ENCODE peak calls at places on chromosome 21, in four cellular contexts. One of them, this sample, is unnamed.

GRCh38 chr21:46545363-46545762 is 59.5 kb downstream of the S100B start:
- DNase-seq in adrenal gland: no peak
- DNase-seq in SK-N-SH: no peak
- DNase-seq in neural crest cell: no peak
- DNase-seq in this sample: no peak

GRCh38 chr21:32520885-32521735 is 64.2 kb downstream of the TCP10L start:
- DNase-seq in adrenal gland: peak
- DNase-seq in SK-N-SH: peak
- DNase-seq in neural crest cell: no peak
- DNase-seq in this sample: peak

GRCh38 chr21:40227111-40227510 is 359.9 kb downstream of the PCP4 start:
- DNase-seq in adrenal gland: no peak
- DNase-seq in SK-N-SH: no peak
- DNase-seq in neural crest cell: no peak
- DNase-seq in this sample: no peak

GRCh38 chr21:35138665-35139381 is 89.7 kb upstream of the RUNX1 start:
- DNase-seq in adrenal gland: no peak
- DNase-seq in SK-N-SH: no peak
- DNase-seq in neural crest cell: no peak
- DNase-seq in this sample: no peak

GRCh38 chr21:44987301-44987885 is 47.6 kb downstream of the SLX9 start:
- DNase-seq in adrenal gland: no peak
- DNase-seq in SK-N-SH: no peak
- DNase-seq in neural crest cell: no peak
- DNase-seq in this sample: peak

GRCh38 chr21:38486705-38487104 is 11.6 kb downstream of the ERG start:
- DNase-seq in adrenal gland: no peak
- DNase-seq in SK-N-SH: no peak
- DNase-seq in neural crest cell: no peak
- DNase-seq in this sample: no peak

GRCh38 chr21:34630536-34631143 is 15.7 kb upstream of the RCAN1 start:
- DNase-seq in adrenal gland: peak
- DNase-seq in SK-N-SH: peak
- DNase-seq in neural crest cell: peak
- DNase-seq in this sample: no peak

GRCh38 chr21:37793660-37794059 is 122.6 kb downstream of the KCNJ6 start:
- DNase-seq in adrenal gland: no peak
- DNase-seq in SK-N-SH: no peak
- DNase-seq in neural crest cell: no peak
- DNase-seq in this sample: no peak

GRCh38 chr21:46117586-46118304 is 19.8 kb downstream of the COL6A2 start:
- DNase-seq in adrenal gland: peak
- DNase-seq in SK-N-SH: peak
- DNase-seq in neural crest cell: no peak
- DNase-seq in this sample: peak

GRCh38 chr21:45974073-45975016 is 7.2 kb upstream of the COL6A1 start:
- DNase-seq in adrenal gland: no peak
- DNase-seq in SK-N-SH: peak
- DNase-seq in neural crest cell: no peak
- DNase-seq in this sample: peak

GRCh38 chr21:46189959-46190490 is 5.8 kb upstream of the SPATC1L start:
- DNase-seq in adrenal gland: no peak
- DNase-seq in SK-N-SH: no peak
- DNase-seq in neural crest cell: no peak
- DNase-seq in this sample: no peak

GRCh38 chr21:27219068-27219467 is 252.2 kb upstream of the ADAMTS5 start:
- DNase-seq in adrenal gland: no peak
- DNase-seq in SK-N-SH: no peak
- DNase-seq in neural crest cell: no peak
- DNase-seq in this sample: no peak

GRCh38 chr21:41429305-41429704 is 3.3 kb downstream of the MX1 start:
- DNase-seq in adrenal gland: no peak
- DNase-seq in SK-N-SH: no peak
- DNase-seq in neural crest cell: no peak
- DNase-seq in this sample: no peak

GRCh38 chr21:37915941-37916794 is at the start of gene KCNJ6:
- DNase-seq in adrenal gland: peak
- DNase-seq in SK-N-SH: peak
- DNase-seq in neural crest cell: peak
- DNase-seq in this sample: peak

GRCh38 chr21:17780539-17780938 is 38.6 kb downstream of the C21orf91 start:
- DNase-seq in adrenal gland: no peak
- DNase-seq in SK-N-SH: no peak
- DNase-seq in neural crest cell: no peak
- DNase-seq in this sample: no peak

GRCh38 chr21:26715878-26716506 is 129.2 kb downstream of the ADAMTS1 start:
- DNase-seq in adrenal gland: peak
- DNase-seq in SK-N-SH: peak
- DNase-seq in neural crest cell: peak
- DNase-seq in this sample: peak

GRCh38 chr21:45464309-45464708 is 59.3 kb downstream of the COL18A1 start:
- DNase-seq in adrenal gland: no peak
- DNase-seq in SK-N-SH: no peak
- DNase-seq in neural crest cell: no peak
- DNase-seq in this sample: no peak

GRCh38 chr21:28904961-28905435 is 87.7 kb downstream of the LTN1 start:
- DNase-seq in adrenal gland: no peak
- DNase-seq in SK-N-SH: no peak
- DNase-seq in neural crest cell: no peak
- DNase-seq in this sample: no peak

GRCh38 chr21:39189857-39190604 is 6.8 kb upstream of the PSMG1 start:
- DNase-seq in adrenal gland: no peak
- DNase-seq in SK-N-SH: no peak
- DNase-seq in neural crest cell: no peak
- DNase-seq in this sample: no peak

GRCh38 chr21:27513825-27514224 is 546.9 kb upstream of the ADAMTS5 start:
- DNase-seq in adrenal gland: no peak
- DNase-seq in SK-N-SH: no peak
- DNase-seq in neural crest cell: no peak
- DNase-seq in this sample: no peak

GRCh38 chr21:18468775-18469174 is 65.2 kb upstream of the TMPRSS15 start:
- DNase-seq in adrenal gland: no peak
- DNase-seq in SK-N-SH: no peak
- DNase-seq in neural crest cell: no peak
- DNase-seq in this sample: no peak

GRCh38 chr21:37214952-37215351 is 52.2 kb downstream of the VPS26C start:
- DNase-seq in adrenal gland: no peak
- DNase-seq in SK-N-SH: no peak
- DNase-seq in neural crest cell: no peak
- DNase-seq in this sample: no peak

GRCh38 chr21:35212393-35213127 is 163.5 kb upstream of the RUNX1 start:
- DNase-seq in adrenal gland: no peak
- DNase-seq in SK-N-SH: no peak
- DNase-seq in neural crest cell: no peak
- DNase-seq in this sample: no peak

GRCh38 chr21:32340863-32341848 is 42.5 kb downstream of the MRAP start:
- DNase-seq in adrenal gland: no peak
- DNase-seq in SK-N-SH: no peak
- DNase-seq in neural crest cell: no peak
- DNase-seq in this sample: no peak

GRCh38 chr21:25561668-25562641 is 45.3 kb downstream of the MRPL39 start:
- DNase-seq in adrenal gland: peak
- DNase-seq in SK-N-SH: peak
- DNase-seq in neural crest cell: peak
- DNase-seq in this sample: peak
- TF ChIP-seq CTCF in adrenal gland: peak
- TF ChIP-seq CTCF in SK-N-SH: no peak
- TF ChIP-seq CTCF in neural crest cell: peak
- TF ChIP-seq CTCF in this sample: no peak

DNA sequence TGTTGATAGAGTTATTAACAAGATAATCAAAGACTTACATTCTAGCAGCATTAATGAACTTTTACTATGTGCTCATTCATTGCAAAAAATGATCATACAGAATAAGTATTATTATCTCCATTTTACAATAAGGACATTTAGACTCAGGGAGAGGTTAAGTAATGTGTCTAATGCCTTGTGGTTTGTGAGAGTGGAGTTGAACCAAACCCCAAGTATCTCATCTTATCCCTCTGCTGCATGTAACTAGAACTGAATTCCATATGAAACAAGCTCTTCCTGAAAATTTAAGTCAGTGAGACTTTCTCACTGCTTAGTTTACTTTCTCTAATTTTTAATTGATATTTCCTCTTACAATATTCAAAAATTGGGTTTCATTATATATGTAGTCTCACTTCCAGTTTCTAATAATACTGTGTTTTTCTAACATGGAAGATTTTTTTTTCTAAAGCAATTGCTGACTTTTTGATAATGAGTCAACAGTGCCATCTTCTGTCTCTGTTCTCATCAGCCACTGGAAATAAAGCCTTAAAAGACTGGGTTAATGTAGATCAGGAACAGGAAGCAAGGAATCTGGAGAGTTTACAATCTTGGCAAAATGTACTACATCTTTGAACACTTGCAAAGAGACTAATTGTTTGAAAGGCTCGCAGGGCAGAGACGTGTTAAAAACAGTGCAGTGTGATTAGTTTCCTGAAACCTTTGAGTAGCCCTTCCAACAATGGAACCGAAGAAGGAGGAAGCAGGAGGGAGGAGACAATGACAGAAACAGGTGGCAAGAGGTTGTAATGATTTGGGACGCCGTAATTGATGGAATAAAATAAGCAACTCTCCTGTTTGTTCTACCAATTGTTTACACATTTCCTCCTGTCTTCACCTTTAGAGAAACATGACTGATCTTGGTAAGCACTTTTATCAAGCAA is 567.6 kb downstream of the MRPL39 start:
- DNase-seq in adrenal gland: no peak
- DNase-seq in SK-N-SH: no peak
- DNase-seq in neural crest cell: no peak
- DNase-seq in this sample: no peak
- TF ChIP-seq CTCF in adrenal gland: peak
- TF ChIP-seq CTCF in SK-N-SH: peak
- TF ChIP-seq CTCF in neural crest cell: peak
- TF ChIP-seq CTCF in this sample: no peak

DNA sequence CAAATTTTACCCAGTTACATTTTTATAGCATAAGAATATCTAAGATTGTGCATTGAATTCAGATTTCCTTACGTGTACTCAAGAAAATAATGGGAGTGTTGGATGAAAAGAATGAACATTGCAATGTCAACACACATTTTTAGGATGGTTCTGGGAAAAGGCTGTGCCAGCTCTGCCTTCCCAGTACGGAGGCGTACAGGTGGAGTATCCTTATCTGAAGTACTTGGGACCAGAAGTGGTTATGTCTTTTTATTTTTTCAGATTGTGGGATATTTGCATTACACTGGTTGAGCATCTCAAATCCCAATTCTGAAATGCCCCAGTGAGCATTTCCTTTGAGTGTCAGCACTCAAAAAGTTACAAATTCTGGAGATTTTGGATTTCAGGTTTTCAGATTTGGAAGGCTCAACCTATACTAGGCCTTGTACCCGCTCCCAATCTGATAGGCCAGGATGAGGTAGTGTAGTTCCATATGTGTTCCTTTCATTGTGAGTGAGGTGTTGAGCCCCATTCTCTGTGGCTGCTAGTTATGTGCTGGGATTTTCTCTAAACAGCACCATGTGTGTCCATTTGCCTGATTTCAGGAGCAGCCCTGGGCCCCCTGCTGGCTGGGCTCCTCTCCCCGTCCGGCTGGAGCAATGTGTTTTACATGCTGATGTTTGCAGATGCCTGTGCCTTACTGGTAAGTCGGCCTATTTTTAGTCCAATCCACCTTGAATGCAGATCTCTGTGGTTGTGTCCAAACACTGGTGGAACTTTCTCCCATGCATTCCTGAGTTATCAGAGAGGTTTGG is 60.8 kb downstream of the SLC37A1 start:
- DNase-seq in adrenal gland: no peak
- DNase-seq in SK-N-SH: peak
- DNase-seq in neural crest cell: no peak
- DNase-seq in this sample: peak
- TF ChIP-seq CTCF in adrenal gland: no peak
- TF ChIP-seq CTCF in SK-N-SH: peak
- TF ChIP-seq CTCF in neural crest cell: peak
- TF ChIP-seq CTCF in this sample: peak

GRCh38 chr21:43328171-43328570 is 98.8 kb downstream of the SIK1 start:
- DNase-seq in adrenal gland: no peak
- DNase-seq in SK-N-SH: no peak
- DNase-seq in neural crest cell: no peak
- DNase-seq in this sample: no peak

GRCh38 chr21:43324596-43324995 is 102.3 kb downstream of the SIK1 start:
- DNase-seq in adrenal gland: no peak
- DNase-seq in SK-N-SH: no peak
- DNase-seq in neural crest cell: no peak
- DNase-seq in this sample: no peak

GRCh38 chr21:43323244-43324005 is 103.5 kb downstream of the SIK1 start:
- DNase-seq in adrenal gland: peak
- DNase-seq in SK-N-SH: no peak
- DNase-seq in neural crest cell: no peak
- DNase-seq in this sample: no peak

GRCh38 chr21:43325036-43325435 is 101.9 kb downstream of the SIK1 start:
- DNase-seq in adrenal gland: no peak
- DNase-seq in SK-N-SH: no peak
- DNase-seq in neural crest cell: no peak
- DNase-seq in this sample: no peak

DNA sequence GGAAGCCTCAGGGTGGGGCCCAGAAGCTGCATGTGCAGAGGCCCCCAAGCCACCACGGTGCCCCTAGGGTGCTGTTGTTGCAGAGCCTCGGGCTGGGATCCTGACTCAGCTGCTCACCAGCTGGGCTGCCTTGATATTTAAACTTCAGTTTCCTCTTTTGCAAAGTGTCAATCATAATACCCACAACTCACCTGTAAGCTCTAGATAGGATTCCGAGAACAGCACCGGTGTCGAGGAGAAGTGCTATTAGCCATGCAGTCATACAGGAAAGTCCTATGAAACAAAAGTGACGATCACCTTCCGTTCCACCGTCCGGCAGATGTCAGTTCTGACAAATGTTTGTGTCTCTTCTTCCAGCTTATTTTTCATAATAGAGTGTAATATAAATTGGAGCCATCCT is 101.0 kb downstream of the SIK1 start:
- DNase-seq in adrenal gland: no peak
- DNase-seq in SK-N-SH: no peak
- DNase-seq in neural crest cell: no peak
- DNase-seq in this sample: no peak
- TF ChIP-seq CTCF in adrenal gland: no peak
- TF ChIP-seq CTCF in SK-N-SH: no peak
- TF ChIP-seq CTCF in neural crest cell: no peak
- TF ChIP-seq CTCF in this sample: no peak

GRCh38 chr21:43676391-43676790 is 17.0 kb downstream of the RRP1B start:
- DNase-seq in adrenal gland: no peak
- DNase-seq in SK-N-SH: no peak
- DNase-seq in neural crest cell: no peak
- DNase-seq in this sample: no peak
- TF ChIP-seq CTCF in adrenal gland: no peak
- TF ChIP-seq CTCF in SK-N-SH: no peak
- TF ChIP-seq CTCF in neural crest cell: no peak
- TF ChIP-seq CTCF in this sample: no peak